ENCODE peak calls at places on chromosomes 5 and 9, in nine cellular contexts. U is transverse colon; I is neural crest cell; K is fibroblast of the aortic adventitia; W is fibroblast of mammary gland; D is osteocyte; A is heart left ventricle; Q is CD8-positive, alpha-beta T cell; H is SK-N-SH. P is an unnamed sample.

GRCh38 chr9:112819635-112820496 is 69.3 kb downstream of the SNX30 start:
- DNase-seq in U (peak), I (peak), K (peak), W (peak), D (no peak), A (peak), Q (no peak), H (peak), P (peak)

GRCh38 chr5:68172314-68172713 is 43.2 kb upstream of the PIK3R1 start:
- DNase-seq in U (no peak), I (no peak), K (no peak), W (peak), D (no peak), A (no peak), Q (no peak), H (no peak), P (no peak)

GRCh38 chr9:133587051-133587450 is 22.1 kb downstream of the FAM163B start:
- DNase-seq in U (no peak), I (no peak), K (no peak), W (no peak), D (no peak), A (no peak), Q (no peak), H (no peak), P (no peak)

GRCh38 chr5:171152382-171152781 is 156.7 kb upstream of the TLX3 start:
- DNase-seq in U (no peak), I (no peak), K (peak), W (peak), D (no peak), A (no peak), Q (no peak), H (peak), P (peak)

GRCh38 chr5:83636141-83636540 is 84.5 kb downstream of the HAPLN1 start:
- DNase-seq in U (no peak), I (no peak), K (peak), W (peak), D (no peak), A (no peak), Q (no peak), H (no peak), P (no peak)

GRCh38 chr9:133540336-133541025 is 6.0 kb downstream of the ADAMTSL2 start:
- DNase-seq in U (no peak), I (no peak), K (no peak), W (no peak), D (no peak), A (no peak), Q (no peak), H (no peak), P (no peak)

GRCh38 chr9:18114559-18114958 is 359.4 kb upstream of the ADAMTSL1 start:
- DNase-seq in U (no peak), I (no peak), K (no peak), W (no peak), D (no peak), A (no peak), Q (no peak), H (no peak), P (no peak)

GRCh38 chr9:130488621-130489330 is 44.0 kb downstream of the ASS1 start:
- DNase-seq in U (no peak), I (no peak), K (no peak), W (no peak), D (no peak), A (no peak), Q (no peak), H (no peak), P (no peak)

GRCh38 chr9:118459832-118460425 is 755.7 kb downstream of the TLR4 start:
- DNase-seq in U (peak), I (no peak), K (no peak), W (no peak), D (no peak), A (no peak), Q (no peak), H (no peak), P (no peak)

GRCh38 chr5:52964138-52964537 is 25.0 kb upstream of the ITGA2 start:
- DNase-seq in U (no peak), I (no peak), K (no peak), W (no peak), D (no peak), A (no peak), Q (no peak), H (no peak), P (peak)

GRCh38 chr5:149777382-149777781 is 47.3 kb downstream of the PPARGC1B start:
- DNase-seq in U (no peak), I (no peak), K (no peak), W (no peak), D (no peak), A (peak), Q (no peak), H (no peak), P (no peak)

GRCh38 chr5:146560205-146560812 is 44.3 kb upstream of the GPR151 start:
- DNase-seq in U (no peak), I (no peak), K (peak), W (peak), D (no peak), A (no peak), Q (no peak), H (no peak), P (peak)

GRCh38 chr5:146565764-146566163 is 49.8 kb upstream of the GPR151 start:
- DNase-seq in U (peak), I (peak), K (peak), W (peak), D (no peak), A (no peak), Q (peak), H (peak), P (peak)

GRCh38 chr9:2093920-2094597 is 78.9 kb downstream of the SMARCA2 start:
- DNase-seq in U (no peak), I (no peak), K (peak), W (peak), D (no peak), A (no peak), Q (no peak), H (no peak), P (peak)

GRCh38 chr9:38619556-38620447 is 594 bp downstream of the ANKRD18A start:
- DNase-seq in U (peak), I (peak), K (no peak), W (no peak), D (no peak), A (no peak), Q (no peak), H (peak), P (no peak)

GRCh38 chr9:32487981-32488380 is 38.0 kb downstream of the RIGI start:
- DNase-seq in U (no peak), I (no peak), K (peak), W (peak), D (no peak), A (no peak), Q (no peak), H (no peak), P (peak)

GRCh38 chr9:108569624-108570023 is 286.2 kb downstream of the ACTL7B start:
- DNase-seq in U (no peak), I (no peak), K (peak), W (peak), D (no peak), A (no peak), Q (no peak), H (no peak), P (peak)

GRCh38 chr9:107242073-107243063 is 40.7 kb upstream of the RAD23B start:
- DNase-seq in U (no peak), I (no peak), K (peak), W (peak), D (no peak), A (no peak), Q (no peak), H (no peak), P (no peak)

GRCh38 chr9:132703336-132703735 is 33.1 kb downstream of the GTF3C4 start:
- DNase-seq in U (no peak), I (no peak), K (no peak), W (peak), D (no peak), A (no peak), Q (no peak), H (no peak), P (no peak)

GRCh38 chr5:170498811-170499210 is 5.0 kb upstream of the KCNIP1 start:
- DNase-seq in U (no peak), I (no peak), K (no peak), W (no peak), D (no peak), A (no peak), Q (no peak), H (no peak), P (no peak)

GRCh38 chr9:34600908-34601307 is 11.0 kb downstream of the RPP25L start:
- DNase-seq in U (no peak), I (no peak), K (no peak), W (no peak), D (no peak), A (no peak), Q (no peak), H (no peak), P (no peak)

GRCh38 chr9:94167055-94167346 is 82.7 kb downstream of the PTPDC1 start:
- DNase-seq in U (no peak), I (no peak), K (no peak), W (no peak), D (no peak), A (no peak), Q (no peak), H (no peak), P (peak)
- TF ChIP-seq CTCF in U (peak), I (no peak), K (peak), W (no peak), D (peak), A (no peak), Q (no peak), H (no peak), P (peak)

GRCh38 chr5:61330341-61330878 is 1.6 kb upstream of the ZSWIM6 start:
- DNase-seq in U (peak), I (no peak), K (peak), W (peak), D (no peak), A (peak), Q (peak), H (peak), P (peak)

GRCh38 chr5:61332369-61332745 is 299 bp downstream of the ZSWIM6 start:
- DNase-seq in U (peak), I (peak), K (no peak), W (no peak), D (no peak), A (peak), Q (peak), H (peak), P (no peak)

GRCh38 chr5:61329729-61330128 is 2.3 kb upstream of the ZSWIM6 start:
- DNase-seq in U (no peak), I (no peak), K (no peak), W (no peak), D (no peak), A (no peak), Q (no peak), H (no peak), P (no peak)

GRCh38 chr5:61331407-61332368 is at the start of gene ZSWIM6:
- DNase-seq in U (peak), I (peak), K (peak), W (peak), D (peak), A (peak), Q (peak), H (peak), P (peak)

DNA sequence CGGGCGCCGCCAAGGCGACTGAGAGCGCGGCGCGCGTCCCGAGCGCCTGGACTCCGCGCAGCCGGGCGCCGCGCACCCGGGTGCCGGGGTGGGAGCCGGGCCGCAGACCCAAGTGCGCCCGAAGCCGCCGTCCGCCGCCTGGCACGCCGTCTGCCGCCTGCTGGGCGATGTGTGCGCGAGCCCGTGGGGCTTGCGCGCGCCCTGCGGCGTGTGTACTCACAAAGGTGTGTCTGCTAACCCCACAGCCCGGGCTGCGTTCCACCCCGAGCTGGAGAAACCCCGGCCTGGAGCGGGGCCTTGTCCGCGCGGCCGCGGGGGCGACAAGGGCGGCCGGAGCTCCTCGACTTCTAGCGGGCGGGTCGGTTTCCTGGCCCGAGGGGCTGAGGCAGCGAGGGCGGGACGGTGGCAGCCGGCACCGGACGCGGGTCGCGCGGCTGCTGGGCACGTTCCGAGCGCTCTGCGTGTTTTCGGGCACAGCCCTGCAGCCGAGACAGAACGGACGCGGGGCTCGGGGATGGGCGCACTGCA is 1.1 kb upstream of the ZSWIM6 start:
- DNase-seq in U (peak), I (peak), K (peak), W (peak), D (peak), A (peak), Q (peak), H (peak), P (peak)
- TF ChIP-seq CTCF in U (no peak), I (peak), K (peak), W (peak), D (peak), A (peak), Q (no peak), H (peak), P (peak)

DNA sequence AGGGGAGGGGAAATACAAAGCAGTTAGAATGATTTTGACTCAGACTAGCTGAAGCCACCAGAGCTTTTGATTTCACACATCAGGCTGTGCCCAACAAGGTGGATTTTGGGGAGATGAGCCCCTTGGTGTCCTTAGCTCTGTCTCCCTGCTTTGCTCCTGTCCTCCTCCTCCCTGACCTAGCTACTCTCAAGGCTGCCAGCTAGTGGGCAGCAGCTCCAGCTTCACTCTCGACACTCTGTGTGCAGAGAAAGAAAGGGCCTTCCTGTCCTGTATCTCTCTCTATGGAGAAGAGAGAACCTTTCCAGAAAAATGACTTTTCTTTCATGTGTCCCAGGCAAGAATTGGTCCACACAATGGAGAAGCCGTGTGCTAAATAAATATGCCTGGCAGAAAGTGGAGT is 446.2 kb downstream of the SEMA5A start:
- DNase-seq in U (no peak), I (no peak), K (no peak), W (no peak), D (no peak), A (no peak), Q (no peak), H (no peak), P (no peak)
- TF ChIP-seq CTCF in U (no peak), I (no peak), K (no peak), W (no peak), D (no peak), A (no peak), Q (no peak), H (no peak), P (no peak)

GRCh38 chr9:12719431-12719830 is 26.2 kb downstream of the TYRP1 start:
- DNase-seq in U (no peak), I (no peak), K (peak), W (peak), D (no peak), A (no peak), Q (no peak), H (peak), P (peak)
- TF ChIP-seq CTCF in U (peak), I (peak), K (peak), W (peak), D (peak), A (peak), Q (no peak), H (peak), P (peak)

GRCh38 chr5:1896602-1897376 is 14.1 kb upstream of the IRX4 start:
- DNase-seq in U (no peak), I (no peak), K (no peak), W (no peak), D (no peak), A (no peak), Q (no peak), H (no peak), P (no peak)
- TF ChIP-seq CTCF in U (no peak), I (no peak), K (no peak), W (no peak), D (no peak), A (no peak), Q (no peak), H (no peak), P (no peak)

DNA sequence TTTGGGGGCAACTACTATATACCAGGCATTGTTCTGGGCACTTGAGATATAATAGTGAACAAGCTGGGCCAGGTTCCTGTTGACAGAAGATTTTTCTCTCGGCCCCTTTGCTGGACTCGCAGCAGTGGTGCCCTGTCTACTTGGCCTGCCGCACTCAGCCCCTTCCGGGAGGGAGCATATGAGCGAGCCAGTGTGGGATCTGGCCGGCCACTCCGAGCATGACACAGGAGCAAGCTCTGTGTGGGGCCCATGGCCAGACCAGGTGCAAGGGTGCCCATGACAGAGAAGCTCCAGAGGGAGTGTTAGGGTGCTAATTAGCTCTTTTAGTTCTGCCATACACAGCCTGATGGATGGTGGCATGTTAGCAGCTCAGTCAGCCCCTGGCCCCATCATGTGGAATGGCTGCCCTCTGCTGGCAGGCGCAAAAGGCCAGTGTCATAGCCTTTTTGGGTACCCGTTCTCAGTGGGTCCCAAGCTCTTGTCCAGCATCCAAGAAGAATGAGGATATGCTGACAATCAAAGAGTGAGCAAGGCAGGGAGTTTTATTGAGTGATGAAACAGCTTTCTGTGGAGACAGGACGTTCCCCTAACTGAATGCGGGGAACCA is 9.3 kb upstream of the KIF4B start:
- DNase-seq in U (peak), I (no peak), K (peak), W (no peak), D (no peak), A (no peak), Q (no peak), H (no peak), P (no peak)
- TF ChIP-seq CTCF in U (peak), I (peak), K (peak), W (peak), D (peak), A (peak), Q (no peak), H (peak), P (peak)

GRCh38 chr9:30299126-30299780 is 2085.2 kb upstream of the ACO1 start:
- DNase-seq in U (no peak), I (no peak), K (no peak), W (no peak), D (no peak), A (no peak), Q (no peak), H (no peak), P (no peak)

DNA sequence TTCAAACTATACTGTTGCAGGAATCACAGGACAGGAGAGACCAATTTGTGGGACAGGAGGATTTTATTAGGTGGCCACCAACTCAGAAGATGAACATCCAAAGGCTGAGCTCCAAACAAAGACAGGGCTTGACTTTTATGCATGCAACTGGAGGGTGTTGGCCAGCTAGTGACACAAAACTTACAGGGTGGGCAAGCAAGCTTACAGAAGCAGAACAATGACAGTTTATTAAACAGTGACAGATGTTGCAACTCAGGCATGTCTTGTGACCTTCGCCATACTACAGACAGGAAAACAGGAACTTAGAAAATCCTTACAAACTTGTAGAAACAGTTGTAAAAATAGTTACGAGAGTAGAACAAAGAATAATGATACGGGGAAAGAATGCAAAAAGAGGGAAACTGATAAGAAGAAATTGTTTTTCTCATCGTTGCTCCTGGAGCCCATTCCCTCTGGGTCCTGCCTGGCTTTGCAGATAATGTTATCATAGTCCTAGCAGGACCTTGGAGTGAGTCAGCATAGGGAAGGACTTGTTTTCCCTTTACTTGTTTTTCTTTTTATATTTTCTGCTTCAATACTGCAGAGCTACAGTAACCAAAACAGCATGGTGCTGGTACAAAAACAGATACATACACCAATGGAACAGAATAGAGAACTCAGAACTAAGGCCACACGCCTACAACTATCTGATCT is 2083.0 kb upstream of the ACO1 start:
- DNase-seq in U (no peak), I (no peak), K (no peak), W (no peak), D (no peak), A (no peak), Q (no peak), H (no peak), P (no peak)
- TF ChIP-seq CTCF in U (no peak), I (no peak), K (no peak), W (no peak), D (no peak), A (no peak), Q (no peak), H (no peak), P (no peak)

DNA sequence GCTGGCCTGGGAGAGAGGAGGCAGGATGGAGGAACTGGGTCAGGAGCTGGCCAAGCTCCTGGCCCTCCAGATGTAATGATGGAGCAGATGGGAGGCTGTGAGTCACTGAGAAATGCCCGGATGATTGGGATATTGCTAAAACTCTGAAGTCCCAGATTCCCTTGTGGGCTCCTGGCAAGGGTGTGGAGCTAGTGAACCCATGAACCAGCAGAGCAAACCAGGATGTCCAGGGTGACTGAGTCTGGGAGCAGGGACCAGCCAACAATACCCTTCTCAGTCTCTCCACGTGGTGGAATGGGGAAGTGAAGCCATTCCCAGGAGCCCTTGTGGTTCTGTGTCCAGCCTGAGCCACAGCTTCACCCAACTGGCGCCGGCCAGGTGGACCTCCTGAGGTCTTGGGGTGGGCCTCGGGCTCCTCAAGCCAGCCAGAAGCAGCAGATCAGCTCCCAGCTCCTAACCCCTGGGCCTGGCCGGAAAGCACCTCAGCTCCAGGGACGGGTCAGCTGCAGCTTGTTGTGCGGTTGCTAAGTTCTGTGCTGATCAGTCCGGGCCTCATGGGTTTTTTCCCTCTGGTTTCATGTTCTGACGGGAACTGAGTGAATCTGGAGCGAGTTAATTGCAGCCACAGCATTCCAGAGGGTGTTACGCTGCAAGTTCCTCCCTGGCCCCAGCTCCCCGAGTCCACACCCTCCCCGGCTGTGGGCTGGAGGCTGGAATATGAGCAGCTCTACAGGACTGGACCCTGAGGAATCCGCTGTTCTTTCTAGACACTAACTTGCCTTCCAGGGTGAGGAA is 37.6 kb downstream of the DUSP1 start:
- DNase-seq in U (peak), I (no peak), K (peak), W (peak), D (peak), A (peak), Q (no peak), H (no peak), P (peak)
- TF ChIP-seq CTCF in U (peak), I (no peak), K (peak), W (no peak), D (no peak), A (no peak), Q (no peak), H (no peak), P (no peak)